ENCODE peak calls at places on chromosome 14, in six cellular contexts. U is activated T-helper 1 cell treated with Interleukin-2 at 50 U/mL for 16 hours; M is activated effector memory CD4-positive, alpha-beta T cell treated with Interleukin-2 at 50 U/mL for 16 hours; D is NCI-H748 treated with DMSO at 0.1 percent for 48 hours; V is cardiac muscle cell; K is COR-L47. Y is an unnamed sample.
A peak's percentile ranks its signal among the peaks of the same experiment; 100 is the strongest.

GRCh38 chr14:53715390-53715730 is 241.3 kb downstream of the BMP4 start:
- DNase-seq in V (peak; percentile 1), D (no peak), K (no peak), U (no peak), M (no peak), Y (peak; percentile 88)

GRCh38 chr14:21734457-21735074 is 60.9 kb upstream of the OR4E1 start:
- DNase-seq in D (peak; percentile 42), U (no peak), K (peak; percentile 20), M (no peak), V (peak; percentile 79), Y (peak; percentile 22)

GRCh38 chr14:103738706-103739451 is 23.3 kb downstream of the ZFYVE21 start:
- DNase-seq in M (no peak), V (no peak), U (no peak), K (no peak), D (no peak), Y (no peak)

GRCh38 chr14:20748439-20748838 is 2.8 kb downstream of the EDDM3A start:
- DNase-seq in M (no peak), V (no peak), U (no peak), D (no peak), K (no peak), Y (no peak)

GRCh38 chr14:102362545-102363181 is at the start of the genes CINP and TECPR2:
- DNase-seq in V (peak; percentile 99), U (peak; percentile 95), D (peak; percentile 93), M (peak; percentile 95), K (peak; percentile 100), Y (peak; percentile 98)

GRCh38 chr14:29664515-29664914 is 263.1 kb downstream of the PRKD1 start:
- DNase-seq in V (no peak), D (no peak), M (no peak), U (no peak), K (no peak), Y (no peak)

GRCh38 chr14:40232302-40232701 is 800.1 kb upstream of the FBXO33 start:
- DNase-seq in D (no peak), U (no peak), V (no peak), M (no peak), K (no peak), Y (no peak)

GRCh38 chr14:90429764-90430163 is 32.9 kb downstream of the CALM1 start:
- DNase-seq in D (no peak), K (no peak), U (no peak), V (no peak), M (no peak), Y (no peak)

GRCh38 chr14:64891839-64892375 is 12.2 kb upstream of the SPTB start:
- DNase-seq in D (peak; percentile 64), M (no peak), V (peak; percentile 75), K (peak; percentile 58), U (no peak), Y (peak; percentile 71)

GRCh38 chr14:80448267-80448666 is 237.0 kb upstream of the DIO2 start:
- DNase-seq in D (no peak), U (no peak), V (no peak), M (no peak), K (no peak), Y (no peak)

GRCh38 chr14:105925615-105926414 is 399.4 kb downstream of the TMEM121 start:
- DNase-seq in U (no peak), D (no peak), K (no peak), M (no peak), V (no peak), Y (no peak)

GRCh38 chr14:23052182-23052623 is 5.1 kb downstream of the CDH24 start:
- DNase-seq in M (no peak), K (no peak), U (no peak), D (no peak), V (peak; percentile 53), Y (peak; percentile 32)

GRCh38 chr14:105999361-106000028 is 473.1 kb downstream of the TMEM121 start:
- DNase-seq in M (peak; percentile 65), V (no peak), D (no peak), K (peak; percentile 57), U (peak; percentile 55), Y (no peak)

GRCh38 chr14:106507354-106507753 is 981.0 kb downstream of the TMEM121 start:
- DNase-seq in K (no peak), U (no peak), V (no peak), D (no peak), M (no peak), Y (no peak)

GRCh38 chr14:101017806-101018560 is 114.5 kb upstream of the RTL1 start:
- DNase-seq in M (no peak), D (no peak), U (no peak), V (no peak), K (no peak), Y (no peak)

GRCh38 chr14:28773917-28774691 is 7.5 kb downstream of the FOXG1 start:
- DNase-seq in V (peak; percentile 82), U (no peak), D (peak; percentile 90), M (no peak), K (peak; percentile 96), Y (peak; percentile 93)

GRCh38 chr14:57845802-57846531 is 19.9 kb downstream of the SLC35F4 start:
- DNase-seq in K (no peak), D (no peak), M (no peak), V (no peak), U (no peak), Y (peak; percentile 65)

GRCh38 chr14:77653473-77653872 is 37.0 kb upstream of the SPTLC2 start:
- DNase-seq in M (no peak), K (no peak), U (no peak), V (no peak), D (no peak), Y (no peak)

GRCh38 chr14:79044894-79045624 is 874.9 kb downstream of the NRXN3 start:
- DNase-seq in M (no peak), K (peak; percentile 82), V (no peak), U (no peak), D (no peak), Y (peak; percentile 93)

GRCh38 chr14:95313707-95314106 is 6.0 kb downstream of the CLMN start:
- DNase-seq in V (no peak), M (no peak), K (no peak), U (no peak), D (no peak), Y (peak; percentile 28)

GRCh38 chr14:59425322-59425945 is 39.7 kb downstream of the GPR135 start:
- DNase-seq in U (no peak), D (no peak), V (no peak), K (no peak), M (no peak), Y (no peak)